ENCODE peak calls at places on chromosomes 11 and 22, in five cellular contexts. H is A549, T is GM13977, R is psoas muscle, S is BE2C. V is an unnamed sample.

GRCh38 chr11:69909561-69910518 is 90.6 kb upstream of the FGF3 start:
- DNase-seq in R (peak; percentile 49), S (peak; percentile 66), H (no peak), T (no peak), V (peak; percentile 38)

GRCh38 chr11:44831605-44832394 is 105.0 kb downstream of the TSPAN18 start:
- DNase-seq in H (no peak), T (no peak), S (no peak), R (no peak), V (no peak)

GRCh38 chr11:36510567-36511020 is 522 bp upstream of the TRAF6 start:
- DNase-seq in S (no peak), H (no peak), T (no peak), R (no peak), V (no peak)

GRCh38 chr11:103215812-103216211 is 106.6 kb downstream of the DYNC2H1 start:
- DNase-seq in R (no peak), H (no peak), T (no peak), S (no peak), V (no peak)

GRCh38 chr11:76453248-76453647 is 8.4 kb downstream of the EMSY start:
- DNase-seq in T (no peak), R (no peak), S (no peak), H (no peak), V (no peak)

GRCh38 chr11:2268911-2269600 is 1.3 kb downstream of the ASCL2 start:
- DNase-seq in T (peak; percentile 82), H (no peak), S (no peak), R (peak; percentile 67), V (no peak)

GRCh38 chr11:3095712-3096361 is 38.6 kb upstream of the CARS1 start:
- DNase-seq in S (no peak), R (peak; percentile 39), H (no peak), T (no peak), V (no peak)

GRCh38 chr11:86150826-86151187 is 81.9 kb upstream of the PICALM start:
- DNase-seq in H (no peak), T (no peak), S (no peak), R (no peak), V (no peak)

GRCh38 chr11:73592640-73593039 is 5.3 kb downstream of the FAM168A start:
- DNase-seq in H (no peak), S (no peak), T (no peak), R (no peak), V (no peak)

GRCh38 chr11:61472868-61473267 is 35.7 kb upstream of the LRRC10B start:
- DNase-seq in T (no peak), H (no peak), R (peak; percentile 70), S (no peak), V (no peak)

GRCh38 chr22:45192701-45193187 is 29.0 kb downstream of the NUP50 start:
- DNase-seq in R (peak; percentile 23), H (no peak), S (no peak), T (no peak), V (no peak)

GRCh38 chr22:46351767-46352166 is 16.3 kb downstream of the TRMU start:
- DNase-seq in R (no peak), T (no peak), S (no peak), H (no peak), V (no peak)

GRCh38 chr11:65892661-65893317 is 2.3 kb downstream of the CCDC85B start:
- DNase-seq in S (no peak), T (no peak), H (no peak), R (no peak), V (no peak)

GRCh38 chr11:8917157-8917820 is 6.3 kb downstream of the AKIP1 start:
- DNase-seq in H (no peak), T (no peak), R (no peak), S (no peak), V (no peak)

GRCh38 chr22:29394931-29395581 is 6.7 kb upstream of the AP1B1 start:
- DNase-seq in R (peak; percentile 76), T (peak; percentile 76), H (peak; percentile 73), S (peak; percentile 80), V (peak; percentile 75)
- TF ChIP-seq CTCF in R (peak; percentile 83), T (peak; percentile 92), H (peak; percentile 75), S (peak; percentile 91), V (peak; percentile 27)

GRCh38 chr11:106263527-106263926 is 186.1 kb downstream of the AASDHPPT start:
- DNase-seq in S (no peak), T (no peak), R (no peak), H (no peak), V (no peak)

GRCh38 chr11:106262852-106263251 is 185.4 kb downstream of the AASDHPPT start:
- DNase-seq in H (no peak), T (no peak), R (no peak), S (no peak), V (no peak)
- TF ChIP-seq CTCF in H (no peak), T (no peak), R (no peak), S (no peak), V (no peak)

GRCh38 chr11:11620966-11621880 is 582 bp downstream of the GALNT18 start:
- DNase-seq in S (no peak), T (peak; percentile 42), R (peak; percentile 69), H (peak; percentile 32), V (no peak)
- TF ChIP-seq CTCF in S (no peak), T (peak; percentile 26), R (no peak), H (peak; percentile 11), V (no peak)

GRCh38 chr22:48670317-48670716 is 1157.4 kb downstream of the BRD1 start:
- DNase-seq in R (peak; percentile 32), T (no peak), S (no peak), H (no peak), V (no peak)
- TF ChIP-seq CTCF in R (no peak), T (no peak), S (no peak), H (no peak), V (no peak)

GRCh38 chr11:58629857-58630256 is 7.4 kb downstream of the CNTF start:
- DNase-seq in H (peak; percentile 61), T (peak; percentile 37), R (no peak), S (peak; percentile 11), V (peak; percentile 18)
- TF ChIP-seq CTCF in H (peak; percentile 55), T (peak; percentile 78), R (peak; percentile 33), S (peak; percentile 57), V (peak; percentile 13)

V was measured in endothelial cell.